ENCODE peak calls at places on chromosome 7, in nine cellular contexts. One of them, this sample, is unnamed. For H3K4me1, the result is how much of the 10 kb centered on the place peaks cover.

GRCh38 chr7:73668103-73668937 is 689 bp downstream of the VPS37D start:
- DNase-seq in OCI-LY7: peak
- DNase-seq in cardiac muscle cell: peak
- DNase-seq in breast epithelium: no peak
- DNase-seq in ovary: no peak
- DNase-seq in kidney: no peak
- DNase-seq in CD8-positive, alpha-beta T cell: no peak
- DNase-seq in testis: no peak
- DNase-seq in upper lobe of left lung: no peak
- DNase-seq in this sample: no peak

GRCh38 chr7:12053561-12053960 is 157.5 kb upstream of the TMEM106B start:
- DNase-seq in OCI-LY7: no peak
- DNase-seq in cardiac muscle cell: no peak
- DNase-seq in breast epithelium: no peak
- DNase-seq in ovary: no peak
- DNase-seq in kidney: no peak
- DNase-seq in CD8-positive, alpha-beta T cell: no peak
- DNase-seq in testis: no peak
- DNase-seq in upper lobe of left lung: no peak
- DNase-seq in this sample: no peak

GRCh38 chr7:121510858-121511482 is 114.9 kb upstream of the FAM3C start:
- DNase-seq in OCI-LY7: no peak
- DNase-seq in cardiac muscle cell: no peak
- DNase-seq in breast epithelium: no peak
- DNase-seq in ovary: no peak
- DNase-seq in kidney: no peak
- DNase-seq in CD8-positive, alpha-beta T cell: no peak
- DNase-seq in testis: no peak
- DNase-seq in upper lobe of left lung: no peak
- DNase-seq in this sample: no peak

GRCh38 chr7:36115448-36116321 is 37.4 kb upstream of the EEPD1 start:
- DNase-seq in OCI-LY7: no peak
- DNase-seq in cardiac muscle cell: peak
- DNase-seq in breast epithelium: no peak
- DNase-seq in ovary: peak
- DNase-seq in kidney: peak
- DNase-seq in CD8-positive, alpha-beta T cell: no peak
- DNase-seq in testis: peak
- DNase-seq in upper lobe of left lung: peak
- DNase-seq in this sample: peak

GRCh38 chr7:55964261-55964801 is at the start of gene NIPSNAP2:
- DNase-seq in OCI-LY7: peak
- DNase-seq in cardiac muscle cell: peak
- DNase-seq in breast epithelium: no peak
- DNase-seq in ovary: peak
- DNase-seq in kidney: peak
- DNase-seq in CD8-positive, alpha-beta T cell: peak
- DNase-seq in testis: peak
- DNase-seq in upper lobe of left lung: peak
- DNase-seq in this sample: peak

GRCh38 chr7:103540986-103541385 is 95.0 kb upstream of the SLC26A5 start:
- DNase-seq in OCI-LY7: no peak
- DNase-seq in cardiac muscle cell: no peak
- DNase-seq in breast epithelium: peak
- DNase-seq in ovary: peak
- DNase-seq in kidney: peak
- DNase-seq in CD8-positive, alpha-beta T cell: no peak
- DNase-seq in testis: peak
- DNase-seq in upper lobe of left lung: no peak
- DNase-seq in this sample: no peak

GRCh38 chr7:22356010-22356854 is 722 bp downstream of the RAPGEF5 start:
- DNase-seq in OCI-LY7: peak
- DNase-seq in cardiac muscle cell: peak
- DNase-seq in breast epithelium: no peak
- DNase-seq in ovary: no peak
- DNase-seq in kidney: peak
- DNase-seq in CD8-positive, alpha-beta T cell: no peak
- DNase-seq in testis: peak
- DNase-seq in upper lobe of left lung: peak
- DNase-seq in this sample: no peak

GRCh38 chr7:18494821-18495408 is 634 bp upstream of the HDAC9 start:
- DNase-seq in OCI-LY7: no peak
- DNase-seq in cardiac muscle cell: peak
- DNase-seq in breast epithelium: no peak
- DNase-seq in ovary: no peak
- DNase-seq in kidney: no peak
- DNase-seq in CD8-positive, alpha-beta T cell: no peak
- DNase-seq in testis: peak
- DNase-seq in upper lobe of left lung: no peak
- DNase-seq in this sample: no peak

GRCh38 chr7:150855046-150855445 is 2.7 kb downstream of the AOC1 start:
- DNase-seq in OCI-LY7: no peak
- DNase-seq in cardiac muscle cell: no peak
- DNase-seq in breast epithelium: no peak
- DNase-seq in ovary: no peak
- DNase-seq in kidney: no peak
- DNase-seq in CD8-positive, alpha-beta T cell: peak
- DNase-seq in testis: no peak
- DNase-seq in upper lobe of left lung: no peak
- DNase-seq in this sample: no peak

DNA sequence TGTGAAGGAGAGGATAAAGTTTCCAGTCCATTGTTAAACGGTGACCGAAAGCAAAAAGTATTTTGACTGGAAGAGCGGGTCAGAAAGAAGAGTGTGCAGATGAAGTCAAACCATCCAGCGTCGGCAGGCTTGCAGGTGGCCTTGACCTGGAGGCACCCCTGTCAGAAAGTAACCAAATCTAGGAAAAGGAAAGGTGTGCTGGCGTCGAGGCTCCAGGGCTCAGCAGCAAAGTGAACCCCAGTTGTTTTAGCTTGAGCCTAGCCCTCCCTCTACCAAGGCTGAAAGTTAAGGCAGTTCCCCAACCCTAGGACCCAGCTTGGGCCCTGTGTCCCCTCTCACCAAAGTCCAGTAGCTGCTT is 512 bp downstream of the PDK4 start:
- DNase-seq in OCI-LY7: no peak
- DNase-seq in cardiac muscle cell: no peak
- DNase-seq in breast epithelium: no peak
- DNase-seq in ovary: no peak
- DNase-seq in kidney: no peak
- DNase-seq in CD8-positive, alpha-beta T cell: no peak
- DNase-seq in testis: peak
- DNase-seq in upper lobe of left lung: no peak
- DNase-seq in this sample: no peak
- H3K4me1 ChIP-seq in OCI-LY7: under half
- H3K4me1 ChIP-seq in cardiac muscle cell: under half
- H3K4me1 ChIP-seq in breast epithelium: under half
- H3K4me1 ChIP-seq in ovary: under half
- H3K4me1 ChIP-seq in kidney: under half
- H3K4me1 ChIP-seq in CD8-positive, alpha-beta T cell: under half
- H3K4me1 ChIP-seq in testis: under half
- H3K4me1 ChIP-seq in upper lobe of left lung: under half
- H3K4me1 ChIP-seq in this sample: under half

GRCh38 chr7:51318886-51319579 is 2.4 kb upstream of the COBL start:
- DNase-seq in OCI-LY7: no peak
- DNase-seq in cardiac muscle cell: no peak
- DNase-seq in breast epithelium: no peak
- DNase-seq in ovary: no peak
- DNase-seq in kidney: no peak
- DNase-seq in CD8-positive, alpha-beta T cell: no peak
- DNase-seq in testis: no peak
- DNase-seq in upper lobe of left lung: no peak
- DNase-seq in this sample: no peak

GRCh38 chr7:51316666-51317581 is at the start of gene COBL:
- DNase-seq in OCI-LY7: no peak
- DNase-seq in cardiac muscle cell: peak
- DNase-seq in breast epithelium: peak
- DNase-seq in ovary: peak
- DNase-seq in kidney: peak
- DNase-seq in CD8-positive, alpha-beta T cell: no peak
- DNase-seq in testis: peak
- DNase-seq in upper lobe of left lung: peak
- DNase-seq in this sample: no peak

GRCh38 chr7:51316262-51316665 is 345 bp downstream of the COBL start:
- DNase-seq in OCI-LY7: no peak
- DNase-seq in cardiac muscle cell: no peak
- DNase-seq in breast epithelium: peak
- DNase-seq in ovary: peak
- DNase-seq in kidney: peak
- DNase-seq in CD8-positive, alpha-beta T cell: no peak
- DNase-seq in testis: peak
- DNase-seq in upper lobe of left lung: peak
- DNase-seq in this sample: no peak

GRCh38 chr7:51318001-51318400 is 1.4 kb upstream of the COBL start:
- DNase-seq in OCI-LY7: no peak
- DNase-seq in cardiac muscle cell: no peak
- DNase-seq in breast epithelium: no peak
- DNase-seq in ovary: no peak
- DNase-seq in kidney: no peak
- DNase-seq in CD8-positive, alpha-beta T cell: no peak
- DNase-seq in testis: no peak
- DNase-seq in upper lobe of left lung: no peak
- DNase-seq in this sample: no peak

DNA sequence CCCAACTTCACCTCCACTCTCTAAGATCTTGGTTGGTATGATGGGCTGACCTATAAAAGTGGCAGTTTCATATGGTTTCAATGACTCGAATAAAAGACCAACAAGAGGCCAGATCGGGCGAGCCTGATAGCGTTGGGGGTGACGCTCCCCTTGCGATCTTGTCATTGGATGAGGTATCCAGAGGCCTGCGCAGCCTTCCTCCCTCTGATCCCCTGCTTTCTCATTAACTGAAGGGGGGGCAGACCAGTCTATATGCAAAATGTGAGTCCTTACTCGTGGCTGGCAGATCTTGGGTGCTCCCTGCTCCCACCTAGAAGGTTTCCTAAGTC is 937 bp upstream of the COBL start:
- DNase-seq in OCI-LY7: no peak
- DNase-seq in cardiac muscle cell: no peak
- DNase-seq in breast epithelium: no peak
- DNase-seq in ovary: no peak
- DNase-seq in kidney: no peak
- DNase-seq in CD8-positive, alpha-beta T cell: no peak
- DNase-seq in testis: no peak
- DNase-seq in upper lobe of left lung: no peak
- DNase-seq in this sample: no peak
- H3K4me3 ChIP-seq in OCI-LY7: no peak
- H3K4me3 ChIP-seq in cardiac muscle cell: peak
- H3K4me3 ChIP-seq in breast epithelium: peak
- H3K4me3 ChIP-seq in ovary: no peak
- H3K4me3 ChIP-seq in kidney: peak
- H3K4me3 ChIP-seq in CD8-positive, alpha-beta T cell: no peak
- H3K4me3 ChIP-seq in testis: peak
- H3K4me3 ChIP-seq in upper lobe of left lung: peak
- H3K4me3 ChIP-seq in this sample: no peak

GRCh38 chr7:130993671-130994365 is 259.8 kb upstream of the KLF14 start:
- DNase-seq in OCI-LY7: no peak
- DNase-seq in cardiac muscle cell: no peak
- DNase-seq in breast epithelium: no peak
- DNase-seq in ovary: no peak
- DNase-seq in kidney: no peak
- DNase-seq in CD8-positive, alpha-beta T cell: no peak
- DNase-seq in testis: no peak
- DNase-seq in upper lobe of left lung: no peak
- DNase-seq in this sample: no peak

GRCh38 chr7:130996841-130997231 is 262.8 kb upstream of the KLF14 start:
- DNase-seq in OCI-LY7: no peak
- DNase-seq in cardiac muscle cell: no peak
- DNase-seq in breast epithelium: peak
- DNase-seq in ovary: no peak
- DNase-seq in kidney: peak
- DNase-seq in CD8-positive, alpha-beta T cell: no peak
- DNase-seq in testis: no peak
- DNase-seq in upper lobe of left lung: peak
- DNase-seq in this sample: no peak

GRCh38 chr7:130996205-130996840 is 262.3 kb upstream of the KLF14 start:
- DNase-seq in OCI-LY7: no peak
- DNase-seq in cardiac muscle cell: no peak
- DNase-seq in breast epithelium: no peak
- DNase-seq in ovary: no peak
- DNase-seq in kidney: no peak
- DNase-seq in CD8-positive, alpha-beta T cell: no peak
- DNase-seq in testis: no peak
- DNase-seq in upper lobe of left lung: no peak
- DNase-seq in this sample: no peak

GRCh38 chr7:130995252-130996081 is 261.5 kb upstream of the KLF14 start:
- DNase-seq in OCI-LY7: no peak
- DNase-seq in cardiac muscle cell: no peak
- DNase-seq in breast epithelium: no peak
- DNase-seq in ovary: no peak
- DNase-seq in kidney: no peak
- DNase-seq in CD8-positive, alpha-beta T cell: no peak
- DNase-seq in testis: no peak
- DNase-seq in upper lobe of left lung: no peak
- DNase-seq in this sample: no peak

GRCh38 chr7:130994378-130995115 is 260.5 kb upstream of the KLF14 start:
- DNase-seq in OCI-LY7: no peak
- DNase-seq in cardiac muscle cell: no peak
- DNase-seq in breast epithelium: peak
- DNase-seq in ovary: peak
- DNase-seq in kidney: peak
- DNase-seq in CD8-positive, alpha-beta T cell: no peak
- DNase-seq in testis: peak
- DNase-seq in upper lobe of left lung: no peak
- DNase-seq in this sample: no peak
- H3K27ac ChIP-seq in OCI-LY7: no peak
- H3K27ac ChIP-seq in cardiac muscle cell: no peak
- H3K27ac ChIP-seq in breast epithelium: peak
- H3K27ac ChIP-seq in ovary: peak
- H3K27ac ChIP-seq in kidney: peak
- H3K27ac ChIP-seq in CD8-positive, alpha-beta T cell: no peak
- H3K27ac ChIP-seq in testis: peak
- H3K27ac ChIP-seq in upper lobe of left lung: peak
- H3K27ac ChIP-seq in this sample: peak

GRCh38 chr7:139600306-139600705 is 76.8 kb downstream of the CLEC2L start:
- DNase-seq in OCI-LY7: no peak
- DNase-seq in cardiac muscle cell: no peak
- DNase-seq in breast epithelium: no peak
- DNase-seq in ovary: no peak
- DNase-seq in kidney: no peak
- DNase-seq in CD8-positive, alpha-beta T cell: no peak
- DNase-seq in testis: peak
- DNase-seq in upper lobe of left lung: no peak
- DNase-seq in this sample: no peak

GRCh38 chr7:139602143-139602722 is 78.7 kb downstream of the CLEC2L start:
- DNase-seq in OCI-LY7: peak
- DNase-seq in cardiac muscle cell: peak
- DNase-seq in breast epithelium: no peak
- DNase-seq in ovary: no peak
- DNase-seq in kidney: no peak
- DNase-seq in CD8-positive, alpha-beta T cell: no peak
- DNase-seq in testis: no peak
- DNase-seq in upper lobe of left lung: no peak
- DNase-seq in this sample: peak

GRCh38 chr7:139601176-139601575 is 77.7 kb downstream of the CLEC2L start:
- DNase-seq in OCI-LY7: no peak
- DNase-seq in cardiac muscle cell: no peak
- DNase-seq in breast epithelium: no peak
- DNase-seq in ovary: no peak
- DNase-seq in kidney: no peak
- DNase-seq in CD8-positive, alpha-beta T cell: no peak
- DNase-seq in testis: no peak
- DNase-seq in upper lobe of left lung: no peak
- DNase-seq in this sample: no peak

GRCh38 chr7:139603282-139603681 is 79.8 kb downstream of the CLEC2L start:
- DNase-seq in OCI-LY7: no peak
- DNase-seq in cardiac muscle cell: no peak
- DNase-seq in breast epithelium: no peak
- DNase-seq in ovary: no peak
- DNase-seq in kidney: no peak
- DNase-seq in CD8-positive, alpha-beta T cell: no peak
- DNase-seq in testis: no peak
- DNase-seq in upper lobe of left lung: no peak
- DNase-seq in this sample: no peak

GRCh38 chr7:139603896-139604295 is 80.4 kb downstream of the CLEC2L start:
- DNase-seq in OCI-LY7: no peak
- DNase-seq in cardiac muscle cell: no peak
- DNase-seq in breast epithelium: no peak
- DNase-seq in ovary: no peak
- DNase-seq in kidney: no peak
- DNase-seq in CD8-positive, alpha-beta T cell: no peak
- DNase-seq in testis: no peak
- DNase-seq in upper lobe of left lung: no peak
- DNase-seq in this sample: no peak
- H3K4me1 ChIP-seq in OCI-LY7: under half
- H3K4me1 ChIP-seq in cardiac muscle cell: under half
- H3K4me1 ChIP-seq in breast epithelium: under half
- H3K4me1 ChIP-seq in ovary: under half
- H3K4me1 ChIP-seq in kidney: under half
- H3K4me1 ChIP-seq in CD8-positive, alpha-beta T cell: under half
- H3K4me1 ChIP-seq in testis: under half
- H3K4me1 ChIP-seq in upper lobe of left lung: under half
- H3K4me1 ChIP-seq in this sample: under half